ENCODE peak calls at places on chromosomes 12 and 14, in four cellular contexts. B, I, T and Q are unnamed samples.

GRCh38 chr12:9933966-9934365 is 1.8 kb upstream of the CLEC2A start:
- DNase-seq in B (no peak), I (no peak), T (no peak), Q (no peak)

GRCh38 chr12:105846331-105846730 is 292.4 kb downstream of the NUAK1 start:
- DNase-seq in B (no peak), I (no peak), T (no peak), Q (no peak)

GRCh38 chr14:39762576-39763401 is 330.6 kb upstream of the FBXO33 start:
- DNase-seq in B (no peak), I (no peak), T (no peak), Q (no peak)

GRCh38 chr14:72154645-72155378 is 222.6 kb downstream of the RGS6 start:
- DNase-seq in B (no peak), I (no peak), T (no peak), Q (no peak)

GRCh38 chr12:90621927-90622326 is 333.0 kb downstream of the CCER1 start:
- DNase-seq in B (no peak), I (peak), T (no peak), Q (peak)

GRCh38 chr12:111597731-111598636 is 1.1 kb downstream of the ATXN2 start:
- DNase-seq in B (peak), I (peak), T (peak), Q (no peak)

GRCh38 chr14:105030194-105030593 is 9.3 kb upstream of the CDCA4 start:
- DNase-seq in B (no peak), I (no peak), T (no peak), Q (no peak)

GRCh38 chr12:27951898-27952297 is 20.6 kb downstream of the PTHLH start:
- DNase-seq in B (no peak), I (no peak), T (no peak), Q (no peak)

GRCh38 chr12:15527201-15527782 is 205.0 kb downstream of the PTPRO start:
- DNase-seq in B (peak), I (peak), T (peak), Q (no peak)

GRCh38 chr12:47079365-47079893 is at the start of gene PCED1B:
- DNase-seq in B (peak), I (peak), T (peak), Q (no peak)

GRCh38 chr12:113208041-113208934 is 13.0 kb upstream of the TPCN1 start:
- DNase-seq in B (peak), I (no peak), T (peak), Q (peak)

GRCh38 chr14:75147423-75148071 is 20.7 kb upstream of the NEK9 start:
- DNase-seq in B (peak), I (peak), T (peak), Q (peak)

DNA sequence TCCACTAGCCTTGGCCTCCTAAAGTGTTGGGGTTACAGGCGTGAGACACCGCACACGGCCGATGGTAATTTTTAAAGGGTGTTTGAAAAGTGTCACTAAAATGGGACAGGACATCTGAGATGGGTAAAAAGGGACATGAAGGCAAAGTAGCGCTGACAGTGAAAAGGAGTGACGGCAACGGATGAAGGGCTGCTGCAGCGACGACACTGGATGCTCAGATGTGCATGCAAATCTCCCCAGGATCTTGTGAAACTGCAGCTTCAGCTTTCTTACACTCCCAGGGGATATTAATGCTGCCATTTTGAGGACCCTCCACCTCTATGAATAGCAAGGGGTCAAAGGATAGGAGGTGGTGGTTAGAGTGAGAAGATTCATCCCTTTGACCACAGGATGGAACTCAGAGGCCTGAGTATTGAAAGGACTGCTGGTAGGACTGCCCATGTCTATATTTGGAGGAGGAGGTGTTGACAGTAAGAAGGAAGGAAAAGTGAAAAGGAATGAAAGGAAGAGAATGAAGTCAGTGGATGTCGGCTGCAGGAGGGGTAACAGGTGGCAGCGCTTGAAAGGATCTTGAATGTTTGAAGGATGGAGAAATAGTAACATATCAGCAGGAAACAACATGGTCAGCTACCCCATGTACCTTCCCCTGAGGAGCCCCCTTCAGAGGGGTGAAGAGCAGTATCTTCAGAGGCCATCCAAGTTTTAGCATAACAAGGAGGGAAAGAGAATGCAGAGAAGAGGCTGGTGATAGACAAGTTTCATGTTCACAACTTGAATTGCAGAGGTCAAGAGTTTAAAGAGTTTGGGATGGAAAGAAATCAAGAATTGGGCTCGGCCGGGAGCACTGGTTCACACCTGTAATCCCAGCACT is 37.1 kb downstream of the CLIP1 start:
- DNase-seq in B (no peak), I (no peak), T (no peak), Q (no peak)
- H3K4me3 ChIP-seq in B (no peak), I (no peak), T (no peak), Q (no peak)

GRCh38 chr14:101774006-101774755 is 12.7 kb downstream of the PPP2R5C start:
- DNase-seq in B (no peak), I (no peak), T (no peak), Q (peak)

GRCh38 chr14:101774814-101775213 is 13.3 kb downstream of the PPP2R5C start:
- DNase-seq in B (no peak), I (no peak), T (no peak), Q (peak)

GRCh38 chr14:101773378-101773777 is 11.9 kb downstream of the PPP2R5C start:
- DNase-seq in B (no peak), I (no peak), T (no peak), Q (no peak)

GRCh38 chr14:101770183-101770582 is 8.7 kb downstream of the PPP2R5C start:
- DNase-seq in B (no peak), I (no peak), T (no peak), Q (no peak)

DNA sequence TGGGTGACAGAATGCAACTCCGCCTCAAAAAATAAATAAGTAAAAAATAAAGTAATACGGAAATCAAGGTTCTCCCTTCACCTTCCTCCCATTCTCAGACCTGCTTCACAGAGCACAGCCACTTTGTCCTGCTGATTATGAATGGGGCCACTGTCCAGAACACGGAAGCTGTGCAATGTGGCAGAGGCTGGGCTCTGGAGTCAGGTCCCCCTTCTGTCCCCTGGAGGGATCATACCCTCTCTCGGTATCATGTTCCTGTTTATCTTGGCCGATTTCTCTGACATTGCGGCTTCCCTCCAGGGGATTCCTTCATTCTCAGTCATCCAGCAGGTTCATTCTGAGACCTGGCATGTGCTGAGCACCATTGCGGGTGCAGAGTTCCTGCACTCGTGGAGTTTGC is 11.3 kb downstream of the PPP2R5C start:
- DNase-seq in B (no peak), I (no peak), T (no peak), Q (no peak)
- H3K4me3 ChIP-seq in B (no peak), I (no peak), T (no peak), Q (no peak)

DNA sequence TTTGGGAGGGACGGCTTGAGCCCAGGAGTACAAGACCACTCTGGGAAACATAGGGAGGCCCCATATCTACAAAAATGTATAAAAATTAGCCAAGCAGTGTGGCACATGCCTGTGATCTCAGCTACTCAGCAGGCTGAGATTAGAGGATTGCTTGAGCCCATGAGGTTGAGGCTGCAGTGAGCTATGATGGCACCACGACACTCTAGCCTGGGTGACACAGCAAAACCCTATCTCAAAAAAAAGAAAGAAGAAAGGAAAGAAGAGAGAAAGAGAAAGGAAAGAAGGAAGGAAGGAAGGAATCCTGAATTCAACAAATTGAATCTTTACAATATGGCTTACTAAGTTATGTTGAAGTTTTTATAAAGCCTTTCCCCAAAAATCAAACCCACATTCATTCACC is 2.1 kb downstream of the KIF21A start:
- DNase-seq in B (no peak), I (no peak), T (no peak), Q (no peak)
- H3K4me3 ChIP-seq in B (no peak), I (no peak), T (peak), Q (no peak)

DNA sequence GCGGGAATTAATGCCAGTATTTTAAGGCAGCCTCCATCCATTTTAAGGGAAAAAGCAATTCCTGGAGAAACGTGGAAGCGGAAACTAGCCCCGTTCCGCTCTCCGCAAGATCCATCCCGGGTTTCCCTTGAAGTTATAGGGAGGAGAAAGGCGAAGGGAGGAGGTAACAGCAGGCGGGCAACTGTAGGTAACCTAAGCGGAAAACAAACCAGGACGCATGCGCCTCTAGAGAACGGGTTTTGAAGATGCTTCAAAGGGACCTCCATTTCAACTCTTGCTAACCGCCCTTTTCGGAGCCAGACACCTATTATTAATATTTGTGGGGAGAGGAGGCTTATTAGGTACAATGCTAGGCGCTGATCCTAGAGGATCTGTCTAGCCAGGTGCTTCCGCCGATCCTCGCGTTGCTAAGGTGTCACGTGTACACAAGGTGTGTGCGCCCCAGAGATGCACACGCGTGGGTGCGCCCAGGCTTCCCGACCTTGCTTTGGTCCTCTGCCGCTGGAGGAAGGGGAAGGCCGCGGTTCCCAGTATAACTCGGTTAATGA is 6.2 kb downstream of the TBX5 start:
- DNase-seq in B (no peak), I (no peak), T (no peak), Q (no peak)
- H3K4me3 ChIP-seq in B (no peak), I (no peak), T (no peak), Q (no peak)